ENCODE peak calls at places on chromosomes 12 and 14, in nine cellular contexts. I is hepatocyte, O is GM23338, B is PC-3, T is GM23248, W is neural progenitor cell, C is OCI-LY7, F is HCT116, H is SK-N-SH. Q is an unnamed sample.

GRCh38 chr12:73656375-73656774 is 881.3 kb upstream of the ATXN7L3B start:
- DNase-seq in I (no peak), O (peak; percentile 23), B (peak; percentile 12), T (no peak), W (no peak), C (no peak), F (no peak), H (no peak), Q (no peak)

GRCh38 chr14:68191567-68192321 is 372.2 kb downstream of the RAD51B start:
- DNase-seq in I (peak; percentile 67), O (peak; percentile 14), B (peak; percentile 89), T (no peak), W (no peak), C (no peak), F (peak; percentile 22), H (no peak), Q (no peak)

GRCh38 chr14:29348504-29348903 is 579.1 kb downstream of the PRKD1 start:
- DNase-seq in I (no peak), O (no peak), B (peak; percentile 65), T (peak; percentile 47), W (no peak), C (no peak), F (no peak), H (no peak), Q (no peak)

GRCh38 chr14:98093111-98093510 is 1178.9 kb downstream of the BCL11B start:
- DNase-seq in I (no peak), O (no peak), B (no peak), T (no peak), W (peak; percentile 59), C (no peak), F (no peak), H (no peak), Q (no peak)

GRCh38 chr14:76131071-76131985 is 20.4 kb upstream of the GPATCH2L start:
- DNase-seq in I (no peak), O (peak; percentile 66), B (no peak), T (no peak), W (peak; percentile 31), C (no peak), F (no peak), H (no peak), Q (no peak)

GRCh38 chr12:30994274-30994673 is 67.7 kb downstream of the TSPAN11 start:
- DNase-seq in I (no peak), O (no peak), B (no peak), T (no peak), W (no peak), C (no peak), F (no peak), H (no peak), Q (no peak)

GRCh38 chr14:23182372-23183014 is 967 bp downstream of the SLC7A8 start:
- DNase-seq in I (peak; percentile 63), O (peak; percentile 94), B (peak; percentile 35), T (peak; percentile 53), W (peak; percentile 88), C (peak; percentile 69), F (peak; percentile 12), H (no peak), Q (peak; percentile 29)

GRCh38 chr14:26332966-26333365 is 264.9 kb downstream of the NOVA1 start:
- DNase-seq in I (no peak), O (no peak), B (peak; percentile 59), T (peak; percentile 51), W (no peak), C (no peak), F (no peak), H (no peak), Q (no peak)

DNA sequence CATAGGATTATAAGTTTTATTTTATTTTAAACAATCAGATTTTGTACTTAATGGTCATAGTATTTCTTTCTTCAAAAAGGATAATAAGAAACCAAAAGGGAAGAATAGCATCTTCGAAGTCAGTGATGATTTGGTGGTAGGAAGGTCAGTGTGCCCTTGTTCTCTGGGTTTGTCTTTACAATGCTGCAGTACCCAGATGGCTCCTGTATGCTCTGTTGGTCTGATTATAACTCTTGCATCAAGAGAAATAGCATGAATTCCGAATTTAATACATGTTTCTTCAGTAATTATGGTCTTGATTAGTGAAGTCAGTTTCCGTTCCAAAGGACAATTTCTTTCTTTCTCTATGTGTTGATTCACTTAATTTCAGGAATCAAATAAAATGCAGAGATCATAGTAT is 180.2 kb downstream of the TMTC2 start:
- DNase-seq in I (no peak), O (no peak), B (no peak), T (no peak), W (no peak), C (no peak), F (no peak), H (peak; percentile 12), Q (no peak)
- TF ChIP-seq EZH2phosphoT487 in I (no peak), O (no peak), B (no peak), T (no peak), W (no peak), C (no peak), F (no peak), H (no peak), Q (no peak)

GRCh38 chr14:50785506-50786063 is 45.4 kb downstream of the NIN start:
- DNase-seq in I (no peak), O (peak; percentile 25), B (no peak), T (no peak), W (peak; percentile 37), C (peak; percentile 35), F (no peak), H (no peak), Q (no peak)
- H3K27ac ChIP-seq in I (no peak overlapping the region), O (peak overlapping the region; percentile 2), B (no peak overlapping the region), T (no peak overlapping the region), W (peak overlapping the region; percentile 94), C (peak overlapping the region; percentile 97), F (no peak overlapping the region), H (no peak overlapping the region), Q (no peak overlapping the region)

GRCh38 chr12:107681455-107681835 is 4.2 kb upstream of the PWP1 start:
- DNase-seq in I (no peak), O (no peak), B (no peak), T (no peak), W (no peak), C (no peak), F (no peak), H (no peak), Q (no peak)

GRCh38 chr12:107681836-107682820 is 3.5 kb upstream of the PWP1 start:
- DNase-seq in I (no peak), O (no peak), B (no peak), T (no peak), W (no peak), C (no peak), F (no peak), H (no peak), Q (no peak)

GRCh38 chr12:107684029-107684790 is 1.4 kb upstream of the PWP1 start:
- DNase-seq in I (no peak), O (no peak), B (peak; percentile 76), T (peak; percentile 70), W (no peak), C (no peak), F (no peak), H (no peak), Q (no peak)

GRCh38 chr12:107685360-107686248 is at the start of gene PWP1:
- DNase-seq in I (peak; percentile 99), O (peak; percentile 99), B (peak; percentile 98), T (peak; percentile 98), W (peak; percentile 99), C (peak; percentile 97), F (peak; percentile 94), H (peak; percentile 98), Q (peak; percentile 98)

DNA sequence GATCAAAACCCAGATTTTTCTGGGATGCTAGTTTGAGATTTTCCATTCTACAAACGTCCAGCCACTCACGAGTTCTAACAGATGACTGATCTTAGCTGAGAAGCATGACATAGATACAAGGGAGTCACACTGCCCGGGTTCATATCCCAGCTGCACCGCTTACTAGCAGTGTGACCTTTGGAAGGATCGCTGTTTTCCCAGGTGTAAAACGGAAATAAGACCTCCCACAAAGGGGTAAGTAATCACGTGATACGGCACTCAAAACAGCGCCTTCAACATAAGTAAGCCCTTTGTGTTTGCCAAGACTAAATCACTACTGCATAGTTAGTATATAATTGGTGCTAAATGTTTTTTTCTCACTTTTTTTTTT is 624 bp upstream of the PWP1 start:
- DNase-seq in I (peak; percentile 70), O (peak; percentile 81), B (peak; percentile 8), T (peak; percentile 53), W (peak; percentile 36), C (peak; percentile 32), F (peak; percentile 23), H (peak; percentile 60), Q (peak; percentile 7)
- TF ChIP-seq EZH2phosphoT487 in I (no peak), O (no peak), B (no peak), T (no peak), W (no peak), C (no peak), F (no peak), H (no peak), Q (no peak)

GRCh38 chr12:131570596-131570995 is 140.3 kb upstream of the SFSWAP start:
- DNase-seq in I (no peak), O (no peak), B (no peak), T (no peak), W (no peak), C (no peak), F (no peak), H (no peak), Q (no peak)
- H3K27ac ChIP-seq in I (no peak overlapping the region), O (no peak overlapping the region), B (no peak overlapping the region), T (no peak overlapping the region), W (no peak overlapping the region), C (no peak overlapping the region), F (no peak overlapping the region), H (no peak overlapping the region), Q (no peak overlapping the region)